ENCODE peak calls at places on chromosome 21, in ten cellular contexts. Z, E, K, C, U, X, I, M, S and P are unnamed samples.

GRCh38 chr21:42845296-42845965 is 33.9 kb downstream of the WDR4 start:
- DNase-seq in E (no peak), K (no peak), Z (peak), X (peak), M (no peak), I (peak), C (no peak), U (no peak), S (no peak), P (peak)

GRCh38 chr21:40658237-40658636 is 188.7 kb downstream of the DSCAM start:
- DNase-seq in S (no peak), C (no peak), Z (no peak), E (no peak), K (no peak), M (no peak), I (no peak), X (no peak), U (no peak), P (no peak)

GRCh38 chr21:36072453-36073167 is 2.8 kb downstream of the CBR1 start:
- DNase-seq in C (no peak), K (no peak), E (no peak), M (no peak), U (no peak), Z (no peak), S (no peak), I (no peak), X (no peak), P (no peak)

GRCh38 chr21:34865922-34866271 is 183.2 kb downstream of the RUNX1 start:
- DNase-seq in Z (peak), E (no peak), K (peak), C (no peak), U (no peak), S (no peak), X (no peak), M (peak), I (peak), P (peak)

GRCh38 chr21:7947422-7947821 is 2574.0 kb upstream of the TPTE start:
- DNase-seq in I (no peak), K (no peak), C (no peak), M (no peak), S (no peak), X (no peak), Z (no peak), U (no peak), E (no peak), P (no peak)

GRCh38 chr21:45266518-45267389 is 20.9 kb downstream of the POFUT2 start:
- DNase-seq in M (no peak), Z (no peak), C (no peak), X (no peak), S (no peak), I (no peak), E (no peak), U (no peak), K (peak), P (peak)

GRCh38 chr21:15604424-15604823 is 125.4 kb upstream of the USP25 start:
- DNase-seq in X (peak), I (no peak), Z (peak), K (no peak), U (no peak), M (no peak), S (peak), E (no peak), C (no peak), P (no peak)

GRCh38 chr21:42515708-42516502 is 2.3 kb downstream of the SLC37A1 start:
- DNase-seq in U (no peak), M (no peak), I (no peak), E (no peak), C (no peak), Z (no peak), S (no peak), K (no peak), X (peak), P (peak)

GRCh38 chr21:46179708-46180078 is 4.6 kb downstream of the SPATC1L start:
- DNase-seq in M (no peak), Z (no peak), K (no peak), X (no peak), C (no peak), E (no peak), S (no peak), I (no peak), U (no peak), P (no peak)

GRCh38 chr21:41833138-41834115 is 45.7 kb downstream of the PRDM15 start:
- DNase-seq in I (no peak), K (no peak), C (no peak), E (no peak), S (no peak), Z (no peak), U (no peak), M (no peak), X (no peak), P (peak)